ENCODE peak calls at places on chromosomes 13 and 19, in seven cellular contexts. One of them, this sample, is unnamed.

GRCh38 chr13:113404723-113405471 is 41.0 kb upstream of the GRTP1 start:
- DNase-seq in fibroblast of mammary gland: no peak
- DNase-seq in dorsolateral prefrontal cortex: peak; percentile 22
- DNase-seq in cardiac muscle cell: no peak
- DNase-seq in heart left ventricle: no peak
- DNase-seq in colonic mucosa: no peak
- DNase-seq in foreskin keratinocyte: no peak
- DNase-seq in this sample: peak; percentile 36

GRCh38 chr13:83221256-83221655 is 661.0 kb downstream of the SLITRK1 start:
- DNase-seq in fibroblast of mammary gland: peak; percentile 48
- DNase-seq in dorsolateral prefrontal cortex: no peak
- DNase-seq in cardiac muscle cell: peak; percentile 32
- DNase-seq in heart left ventricle: no peak
- DNase-seq in colonic mucosa: no peak
- DNase-seq in foreskin keratinocyte: no peak
- DNase-seq in this sample: no peak

GRCh38 chr13:48994731-48995130 is 19.0 kb downstream of the FNDC3A start:
- DNase-seq in fibroblast of mammary gland: peak; percentile 39
- DNase-seq in dorsolateral prefrontal cortex: no peak
- DNase-seq in cardiac muscle cell: no peak
- DNase-seq in heart left ventricle: no peak
- DNase-seq in colonic mucosa: no peak
- DNase-seq in foreskin keratinocyte: peak; percentile 43
- DNase-seq in this sample: no peak

GRCh38 chr13:74158606-74159352 is 24.6 kb upstream of the KLF12 start:
- DNase-seq in fibroblast of mammary gland: peak; percentile 15
- DNase-seq in dorsolateral prefrontal cortex: no peak
- DNase-seq in cardiac muscle cell: no peak
- DNase-seq in heart left ventricle: no peak
- DNase-seq in colonic mucosa: no peak
- DNase-seq in foreskin keratinocyte: no peak
- DNase-seq in this sample: no peak

GRCh38 chr13:84774111-84774510 is 891.8 kb upstream of the SLITRK1 start:
- DNase-seq in fibroblast of mammary gland: no peak
- DNase-seq in dorsolateral prefrontal cortex: no peak
- DNase-seq in cardiac muscle cell: no peak
- DNase-seq in heart left ventricle: no peak
- DNase-seq in colonic mucosa: no peak
- DNase-seq in foreskin keratinocyte: no peak
- DNase-seq in this sample: no peak

GRCh38 chr13:27599845-27600553 is 20.3 kb downstream of the LNX2 start:
- DNase-seq in fibroblast of mammary gland: peak; percentile 60
- DNase-seq in dorsolateral prefrontal cortex: no peak
- DNase-seq in cardiac muscle cell: peak; percentile 47
- DNase-seq in heart left ventricle: peak; percentile 41
- DNase-seq in colonic mucosa: no peak
- DNase-seq in foreskin keratinocyte: peak; percentile 77
- DNase-seq in this sample: no peak

GRCh38 chr13:59521549-59521948 is 642.2 kb downstream of the DIAPH3 start:
- DNase-seq in fibroblast of mammary gland: no peak
- DNase-seq in dorsolateral prefrontal cortex: no peak
- DNase-seq in cardiac muscle cell: no peak
- DNase-seq in heart left ventricle: no peak
- DNase-seq in colonic mucosa: no peak
- DNase-seq in foreskin keratinocyte: no peak
- DNase-seq in this sample: no peak

GRCh38 chr19:33261511-33262192 is 36.0 kb upstream of the SLC7A10 start:
- DNase-seq in fibroblast of mammary gland: no peak
- DNase-seq in dorsolateral prefrontal cortex: no peak
- DNase-seq in cardiac muscle cell: no peak
- DNase-seq in heart left ventricle: no peak
- DNase-seq in colonic mucosa: no peak
- DNase-seq in foreskin keratinocyte: no peak
- DNase-seq in this sample: no peak

GRCh38 chr19:676343-677105 is at the start of gene FSTL3:
- DNase-seq in fibroblast of mammary gland: no peak
- DNase-seq in dorsolateral prefrontal cortex: no peak
- DNase-seq in cardiac muscle cell: peak; percentile 33
- DNase-seq in heart left ventricle: no peak
- DNase-seq in colonic mucosa: no peak
- DNase-seq in foreskin keratinocyte: no peak
- DNase-seq in this sample: no peak

GRCh38 chr19:17797397-17798201 is 2.7 kb downstream of the B3GNT3 start:
- DNase-seq in fibroblast of mammary gland: no peak
- DNase-seq in dorsolateral prefrontal cortex: no peak
- DNase-seq in cardiac muscle cell: no peak
- DNase-seq in heart left ventricle: no peak
- DNase-seq in colonic mucosa: peak; percentile 92
- DNase-seq in foreskin keratinocyte: peak; percentile 86
- DNase-seq in this sample: no peak

GRCh38 chr13:73171926-73172325 is 113.1 kb downstream of the KLF5 start:
- DNase-seq in fibroblast of mammary gland: peak; percentile 12
- DNase-seq in dorsolateral prefrontal cortex: no peak
- DNase-seq in cardiac muscle cell: peak; percentile 3
- DNase-seq in heart left ventricle: peak; percentile 26
- DNase-seq in colonic mucosa: no peak
- DNase-seq in foreskin keratinocyte: peak; percentile 60
- DNase-seq in this sample: no peak

GRCh38 chr13:110347535-110348308 is 40.6 kb downstream of the COL4A2 start:
- DNase-seq in fibroblast of mammary gland: peak; percentile 80
- DNase-seq in dorsolateral prefrontal cortex: no peak
- DNase-seq in cardiac muscle cell: no peak
- DNase-seq in heart left ventricle: peak; percentile 67
- DNase-seq in colonic mucosa: no peak
- DNase-seq in foreskin keratinocyte: peak; percentile 100
- DNase-seq in this sample: no peak

GRCh38 chr13:88303605-88304004 is 632.4 kb downstream of the SLITRK5 start:
- DNase-seq in fibroblast of mammary gland: no peak
- DNase-seq in dorsolateral prefrontal cortex: no peak
- DNase-seq in cardiac muscle cell: no peak
- DNase-seq in heart left ventricle: no peak
- DNase-seq in colonic mucosa: no peak
- DNase-seq in foreskin keratinocyte: no peak
- DNase-seq in this sample: no peak

GRCh38 chr19:18995804-18996241 is 37.5 kb downstream of the SUGP2 start:
- DNase-seq in fibroblast of mammary gland: peak; percentile 91
- DNase-seq in dorsolateral prefrontal cortex: peak; percentile 83
- DNase-seq in cardiac muscle cell: peak; percentile 71
- DNase-seq in heart left ventricle: peak; percentile 78
- DNase-seq in colonic mucosa: peak; percentile 40
- DNase-seq in foreskin keratinocyte: peak; percentile 41
- DNase-seq in this sample: no peak

GRCh38 chr19:18093439-18094161 is 4.0 kb upstream of the MAST3 start:
- DNase-seq in fibroblast of mammary gland: peak; percentile 60
- DNase-seq in dorsolateral prefrontal cortex: no peak
- DNase-seq in cardiac muscle cell: no peak
- DNase-seq in heart left ventricle: no peak
- DNase-seq in colonic mucosa: no peak
- DNase-seq in foreskin keratinocyte: peak; percentile 79
- DNase-seq in this sample: no peak

GRCh38 chr19:4063369-4064072 is 3.2 kb downstream of the ZBTB7A start:
- DNase-seq in fibroblast of mammary gland: no peak
- DNase-seq in dorsolateral prefrontal cortex: no peak
- DNase-seq in cardiac muscle cell: no peak
- DNase-seq in heart left ventricle: no peak
- DNase-seq in colonic mucosa: peak; percentile 50
- DNase-seq in foreskin keratinocyte: no peak
- DNase-seq in this sample: no peak

GRCh38 chr19:55668603-55669348 is 6.2 kb upstream of the EPN1 start:
- DNase-seq in fibroblast of mammary gland: no peak
- DNase-seq in dorsolateral prefrontal cortex: no peak
- DNase-seq in cardiac muscle cell: no peak
- DNase-seq in heart left ventricle: no peak
- DNase-seq in colonic mucosa: no peak
- DNase-seq in foreskin keratinocyte: no peak
- DNase-seq in this sample: no peak

GRCh38 chr19:40750035-40750284 is 317 bp downstream of the ACTMAP start:
- DNase-seq in fibroblast of mammary gland: no peak
- DNase-seq in dorsolateral prefrontal cortex: no peak
- DNase-seq in cardiac muscle cell: no peak
- DNase-seq in heart left ventricle: no peak
- DNase-seq in colonic mucosa: no peak
- DNase-seq in foreskin keratinocyte: peak; percentile 25
- DNase-seq in this sample: no peak

GRCh38 chr19:55244004-55244680 is 14.7 kb downstream of the PPP6R1 start:
- DNase-seq in fibroblast of mammary gland: no peak
- DNase-seq in dorsolateral prefrontal cortex: no peak
- DNase-seq in cardiac muscle cell: no peak
- DNase-seq in heart left ventricle: peak; percentile 7
- DNase-seq in colonic mucosa: no peak
- DNase-seq in foreskin keratinocyte: no peak
- DNase-seq in this sample: no peak

GRCh38 chr13:43786766-43787517 is at the start of gene ENOX1:
- DNase-seq in fibroblast of mammary gland: peak; percentile 73
- DNase-seq in dorsolateral prefrontal cortex: peak; percentile 89
- DNase-seq in cardiac muscle cell: peak; percentile 86
- DNase-seq in heart left ventricle: peak; percentile 83
- DNase-seq in colonic mucosa: peak; percentile 22
- DNase-seq in foreskin keratinocyte: peak; percentile 70
- DNase-seq in this sample: peak; percentile 46

GRCh38 chr13:43786472-43786765 is 353 bp downstream of the ENOX1 start:
- DNase-seq in fibroblast of mammary gland: no peak
- DNase-seq in dorsolateral prefrontal cortex: no peak
- DNase-seq in cardiac muscle cell: no peak
- DNase-seq in heart left ventricle: no peak
- DNase-seq in colonic mucosa: peak; percentile 17
- DNase-seq in foreskin keratinocyte: no peak
- DNase-seq in this sample: no peak

GRCh38 chr13:43787518-43787891 is 733 bp upstream of the ENOX1 start:
- DNase-seq in fibroblast of mammary gland: no peak
- DNase-seq in dorsolateral prefrontal cortex: no peak
- DNase-seq in cardiac muscle cell: no peak
- DNase-seq in heart left ventricle: no peak
- DNase-seq in colonic mucosa: no peak
- DNase-seq in foreskin keratinocyte: no peak
- DNase-seq in this sample: no peak

GRCh38 chr13:43785681-43786471 is 896 bp downstream of the ENOX1 start:
- DNase-seq in fibroblast of mammary gland: peak; percentile 78
- DNase-seq in dorsolateral prefrontal cortex: peak; percentile 93
- DNase-seq in cardiac muscle cell: peak; percentile 86
- DNase-seq in heart left ventricle: peak; percentile 93
- DNase-seq in colonic mucosa: peak; percentile 71
- DNase-seq in foreskin keratinocyte: peak; percentile 66
- DNase-seq in this sample: peak; percentile 70

DNA sequence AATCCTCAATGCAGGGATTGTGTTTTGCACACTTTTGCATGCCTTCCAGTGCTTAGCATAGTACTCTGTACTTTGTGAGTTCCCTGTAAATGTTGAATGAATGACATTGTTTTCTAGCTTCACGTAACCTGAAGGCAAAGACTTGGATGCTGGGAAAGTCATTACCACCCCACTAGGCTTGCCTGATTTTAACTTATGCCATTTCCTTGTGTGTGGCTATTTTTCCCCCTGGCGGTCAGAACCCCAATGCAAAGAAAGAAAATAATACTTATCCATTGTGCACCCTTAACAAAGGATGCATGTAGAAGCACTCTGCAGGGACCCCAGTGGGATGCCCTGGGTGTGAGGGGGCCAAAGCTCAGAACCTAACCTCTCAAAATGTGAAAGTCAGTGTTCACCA is 1.2 kb upstream of the ENOX1 start:
- DNase-seq in fibroblast of mammary gland: peak; percentile 75
- DNase-seq in dorsolateral prefrontal cortex: no peak
- DNase-seq in cardiac muscle cell: no peak
- DNase-seq in heart left ventricle: no peak
- DNase-seq in colonic mucosa: no peak
- DNase-seq in foreskin keratinocyte: peak; percentile 35
- DNase-seq in this sample: no peak
- TF ChIP-seq CTCF in fibroblast of mammary gland: peak; percentile 69
- TF ChIP-seq CTCF in dorsolateral prefrontal cortex: peak; percentile 38
- TF ChIP-seq CTCF in cardiac muscle cell: peak; percentile 56
- TF ChIP-seq CTCF in heart left ventricle: no peak
- TF ChIP-seq CTCF in colonic mucosa: no peak
- TF ChIP-seq CTCF in foreskin keratinocyte: peak; percentile 63
- TF ChIP-seq CTCF in this sample: no peak

GRCh38 chr13:108345016-108345415 is 75.5 kb downstream of the TNFSF13B start:
- DNase-seq in fibroblast of mammary gland: no peak
- DNase-seq in dorsolateral prefrontal cortex: no peak
- DNase-seq in cardiac muscle cell: no peak
- DNase-seq in heart left ventricle: no peak
- DNase-seq in colonic mucosa: no peak
- DNase-seq in foreskin keratinocyte: no peak
- DNase-seq in this sample: no peak
- TF ChIP-seq CTCF in fibroblast of mammary gland: no peak
- TF ChIP-seq CTCF in dorsolateral prefrontal cortex: no peak
- TF ChIP-seq CTCF in cardiac muscle cell: no peak
- TF ChIP-seq CTCF in heart left ventricle: no peak
- TF ChIP-seq CTCF in colonic mucosa: no peak
- TF ChIP-seq CTCF in foreskin keratinocyte: no peak
- TF ChIP-seq CTCF in this sample: no peak

GRCh38 chr13:67156718-67157049 is 73.5 kb downstream of the PCDH9 start:
- DNase-seq in fibroblast of mammary gland: no peak
- DNase-seq in dorsolateral prefrontal cortex: no peak
- DNase-seq in cardiac muscle cell: no peak
- DNase-seq in heart left ventricle: no peak
- DNase-seq in colonic mucosa: no peak
- DNase-seq in foreskin keratinocyte: no peak
- DNase-seq in this sample: no peak
- TF ChIP-seq CTCF in fibroblast of mammary gland: no peak
- TF ChIP-seq CTCF in dorsolateral prefrontal cortex: no peak
- TF ChIP-seq CTCF in cardiac muscle cell: no peak
- TF ChIP-seq CTCF in heart left ventricle: no peak
- TF ChIP-seq CTCF in colonic mucosa: no peak
- TF ChIP-seq CTCF in foreskin keratinocyte: no peak
- TF ChIP-seq CTCF in this sample: no peak

GRCh38 chr19:39737351-39737750 is 478 bp downstream of the CLC start:
- DNase-seq in fibroblast of mammary gland: no peak
- DNase-seq in dorsolateral prefrontal cortex: no peak
- DNase-seq in cardiac muscle cell: no peak
- DNase-seq in heart left ventricle: no peak
- DNase-seq in colonic mucosa: no peak
- DNase-seq in foreskin keratinocyte: no peak
- DNase-seq in this sample: no peak

GRCh38 chr19:39737929-39738328 is at the start of gene CLC:
- DNase-seq in fibroblast of mammary gland: no peak
- DNase-seq in dorsolateral prefrontal cortex: no peak
- DNase-seq in cardiac muscle cell: no peak
- DNase-seq in heart left ventricle: no peak
- DNase-seq in colonic mucosa: no peak
- DNase-seq in foreskin keratinocyte: no peak
- DNase-seq in this sample: no peak

GRCh38 chr19:39733841-39734240 is 4.0 kb downstream of the CLC start:
- DNase-seq in fibroblast of mammary gland: no peak
- DNase-seq in dorsolateral prefrontal cortex: no peak
- DNase-seq in cardiac muscle cell: no peak
- DNase-seq in heart left ventricle: no peak
- DNase-seq in colonic mucosa: no peak
- DNase-seq in foreskin keratinocyte: no peak
- DNase-seq in this sample: no peak

GRCh38 chr19:39736088-39736487 is 1.7 kb downstream of the CLC start:
- DNase-seq in fibroblast of mammary gland: no peak
- DNase-seq in dorsolateral prefrontal cortex: no peak
- DNase-seq in cardiac muscle cell: no peak
- DNase-seq in heart left ventricle: no peak
- DNase-seq in colonic mucosa: no peak
- DNase-seq in foreskin keratinocyte: no peak
- DNase-seq in this sample: no peak

GRCh38 chr19:39735688-39736087 is 2.1 kb downstream of the CLC start:
- DNase-seq in fibroblast of mammary gland: no peak
- DNase-seq in dorsolateral prefrontal cortex: no peak
- DNase-seq in cardiac muscle cell: no peak
- DNase-seq in heart left ventricle: no peak
- DNase-seq in colonic mucosa: no peak
- DNase-seq in foreskin keratinocyte: no peak
- DNase-seq in this sample: no peak
- TF ChIP-seq CTCF in fibroblast of mammary gland: no peak
- TF ChIP-seq CTCF in dorsolateral prefrontal cortex: no peak
- TF ChIP-seq CTCF in cardiac muscle cell: no peak
- TF ChIP-seq CTCF in heart left ventricle: no peak
- TF ChIP-seq CTCF in colonic mucosa: no peak
- TF ChIP-seq CTCF in foreskin keratinocyte: no peak
- TF ChIP-seq CTCF in this sample: no peak